ENCODE peak calls at places on chromosome 11, in four cellular contexts. V is NCI-H460, L is posterior vena cava, W is GM03348. S is an unnamed sample.

GRCh38 chr11:20207781-20208621 is 47.7 kb upstream of the DBX1 start:
- DNase-seq in V (no peak), L (no peak), W (no peak), S (no peak)

GRCh38 chr11:113181094-113181493 is 133.3 kb upstream of the TTC12 start:
- DNase-seq in V (no peak), L (no peak), W (no peak), S (no peak)

GRCh38 chr11:65488273-65489058 is 10.4 kb upstream of the MALAT1 start:
- DNase-seq in V (no peak), L (peak; percentile 89), W (no peak), S (no peak)

GRCh38 chr11:120097721-120098385 is 40.1 kb downstream of the TRIM29 start:
- DNase-seq in V (no peak), L (no peak), W (no peak), S (no peak)

GRCh38 chr11:2462986-2463765 is 18.4 kb downstream of the KCNQ1 start:
- DNase-seq in V (no peak), L (peak; percentile 83), W (no peak), S (no peak)

GRCh38 chr11:124863137-124863825 is 2.0 kb upstream of the ROBO3 start:
- DNase-seq in V (no peak), L (peak; percentile 79), W (peak; percentile 71), S (peak; percentile 63)

GRCh38 chr11:10155793-10156490 is 138.1 kb downstream of the SBF2 start:
- DNase-seq in V (no peak), L (no peak), W (no peak), S (no peak)

GRCh38 chr11:125433454-125434121 is 62.5 kb downstream of the FEZ1 start:
- DNase-seq in V (peak; percentile 25), L (no peak), W (peak; percentile 80), S (peak; percentile 75)

GRCh38 chr11:103420593-103420992 is 311.4 kb downstream of the DYNC2H1 start:
- DNase-seq in V (no peak), L (no peak), W (no peak), S (no peak)

S was measured in AG08395.